ENCODE peak calls at places on chromosomes 16 and 17, in five cellular contexts. J is HEK293T, I is SK-N-SH, P is GM12878, W is HepG2. A is an unnamed sample.

GRCh38 chr17:81392909-81393654 is 2.2 kb upstream of the BAHCC1 start:
- DNase-seq in J (no peak), I (peak; percentile 75), P (no peak), W (no peak), A (no peak)

GRCh38 chr16:76294691-76295214 is 17.6 kb downstream of the CNTNAP4 start:
- DNase-seq in J (no peak), P (no peak), W (no peak), I (no peak), A (no peak)

GRCh38 chr16:85461814-85462404 is 151.2 kb upstream of the GSE1 start:
- DNase-seq in P (no peak), W (no peak), J (peak; percentile 60), I (peak; percentile 80), A (peak; percentile 72)

GRCh38 chr17:72572604-72573491 is 452.0 kb downstream of the SOX9 start:
- DNase-seq in P (no peak), W (no peak), J (no peak), I (no peak), A (no peak)

GRCh38 chr16:74625500-74626350 is 18.8 kb upstream of the GLG1 start:
- DNase-seq in P (no peak), J (no peak), I (no peak), W (no peak), A (no peak)

GRCh38 chr16:26454102-26454501 is 612.6 kb upstream of the C16orf82 start:
- DNase-seq in P (no peak), J (no peak), W (no peak), I (no peak), A (no peak)

GRCh38 chr17:51590071-51590470 is 329.7 kb downstream of the UTP18 start:
- DNase-seq in I (no peak), J (no peak), W (no peak), P (no peak), A (no peak)

GRCh38 chr16:31357324-31358156 is 2.6 kb downstream of the ITGAX start:
- DNase-seq in I (peak; percentile 14), P (no peak), W (no peak), J (no peak), A (no peak)

GRCh38 chr16:49500211-49500610 is 126.6 kb downstream of the C16orf78 start:
- DNase-seq in W (no peak), P (no peak), I (no peak), J (no peak), A (no peak)

GRCh38 chr16:88499836-88500251 is 46.8 kb downstream of the ZFPM1 start:
- DNase-seq in J (no peak), W (no peak), P (no peak), I (no peak), A (peak; percentile 81)

GRCh38 chr17:57684711-57685498 is 60.2 kb downstream of the CCDC182 start:
- DNase-seq in I (no peak), J (no peak), P (no peak), W (no peak), A (no peak)

GRCh38 chr17:50953831-50954601 is 87.9 kb upstream of the TOB1 start:
- DNase-seq in W (no peak), J (peak; percentile 70), I (peak; percentile 84), P (no peak), A (no peak)

GRCh38 chr16:1964046-1964505 is 550 bp downstream of the RPS2 start:
- DNase-seq in I (no peak), W (no peak), J (no peak), P (no peak), A (no peak)

GRCh38 chr16:48537275-48537674 is 72.7 kb downstream of the N4BP1 start:
- DNase-seq in I (no peak), J (no peak), P (no peak), W (no peak), A (no peak)

GRCh38 chr16:50671644-50672260 is 9.4 kb downstream of the SNX20 start:
- DNase-seq in W (peak; percentile 36), P (no peak), J (peak; percentile 49), I (peak; percentile 62), A (peak; percentile 74)

GRCh38 chr17:80264048-80264792 is 3.6 kb downstream of the RNF213 start:
- DNase-seq in I (no peak), J (no peak), P (no peak), W (no peak), A (no peak)

GRCh38 chr17:40345161-40346034 is 19.1 kb downstream of the GJD3 start:
- DNase-seq in J (no peak), I (peak; percentile 74), W (peak; percentile 84), P (no peak), A (peak; percentile 82)

GRCh38 chr16:86499889-86500707 is 10.2 kb upstream of the FOXF1 start:
- DNase-seq in W (no peak), J (no peak), P (no peak), I (no peak), A (no peak)

GRCh38 chr16:47574091-47575054 is 113.2 kb downstream of the PHKB start:
- DNase-seq in J (no peak), P (peak; percentile 39), W (no peak), I (no peak), A (no peak)

GRCh38 chr17:32998893-32999240 is 7.2 kb downstream of the SPACA3 start:
- DNase-seq in W (no peak), J (no peak), P (no peak), I (no peak), A (no peak)

GRCh38 chr16:17313085-17313611 is 157.6 kb downstream of the XYLT1 start:
- DNase-seq in P (no peak), J (no peak), W (no peak), I (peak; percentile 76), A (no peak)

GRCh38 chr16:49148410-49148809 is 133.2 kb downstream of the CBLN1 start:
- DNase-seq in J (no peak), I (no peak), P (no peak), W (no peak), A (no peak)

GRCh38 chr17:9360610-9361571 is 214.7 kb downstream of the STX8 start:
- DNase-seq in W (peak; percentile 90), P (no peak), J (no peak), I (no peak), A (no peak)

GRCh38 chr16:47627056-47627455 is 165.9 kb downstream of the PHKB start:
- DNase-seq in J (no peak), W (no peak), I (no peak), P (no peak), A (peak; percentile 14)

GRCh38 chr17:6526362-6527152 is 29.8 kb downstream of the PITPNM3 start:
- DNase-seq in P (no peak), W (no peak), J (no peak), I (no peak), A (no peak)

GRCh38 chr17:55811536-55811935 is 60.7 kb downstream of the PCTP start:
- DNase-seq in P (no peak), W (no peak), J (no peak), I (no peak), A (no peak)

GRCh38 chr16:78817442-78817829 is 718.0 kb downstream of the WWOX start:
- DNase-seq in W (no peak), J (no peak), I (no peak), P (no peak), A (no peak)
- TF ChIP-seq FOXM1 in W (no peak), J (no peak), I (no peak), P (no peak), A (no peak)

DNA sequence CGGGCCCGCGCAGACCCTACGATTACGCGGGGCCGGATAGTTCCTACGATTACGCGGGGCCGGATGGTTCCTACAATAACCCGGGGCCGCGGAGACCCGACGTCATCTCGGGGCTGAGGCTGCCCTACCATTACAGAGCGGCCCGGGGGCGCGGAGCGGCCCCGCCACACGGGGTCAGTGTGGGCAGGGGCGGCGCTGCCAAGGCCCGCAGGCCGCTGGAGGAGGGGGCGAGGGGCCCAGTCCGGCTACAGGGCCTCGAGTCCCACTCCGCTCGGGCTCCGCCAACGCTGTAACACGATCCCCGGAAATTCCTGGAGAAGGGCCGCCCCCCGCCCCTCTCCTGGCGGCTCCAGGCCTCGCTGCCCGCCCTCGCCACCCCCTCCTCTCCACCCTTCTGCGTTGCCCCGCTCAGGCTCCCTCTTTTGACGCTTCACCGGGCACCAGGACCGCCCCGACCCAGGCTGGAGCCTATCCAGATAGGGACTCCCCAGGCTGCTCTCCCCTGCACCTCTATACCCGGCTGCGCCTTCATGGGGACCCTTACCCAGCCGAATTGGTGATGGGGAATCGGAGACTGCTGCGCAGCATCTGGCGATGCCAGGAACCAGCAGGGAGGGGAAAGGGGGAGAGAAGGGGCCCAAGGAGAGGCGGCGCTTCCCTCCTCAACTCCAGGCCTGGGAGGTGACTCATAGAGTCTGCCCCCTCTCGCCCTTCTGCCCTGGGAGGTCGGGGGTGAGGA is at the start of gene RAB34:
- DNase-seq in I (no peak), P (no peak), W (no peak), J (peak; percentile 39), A (no peak)
- TF ChIP-seq FOXM1 in I (no peak), P (no peak), W (no peak), J (no peak), A (no peak)

GRCh38 chr17:75548839-75549238 is 23.3 kb downstream of the LLGL2 start:
- DNase-seq in P (no peak), J (no peak), I (no peak), W (no peak), A (no peak)

GRCh38 chr17:75550139-75550465 is 24.6 kb downstream of the LLGL2 start:
- DNase-seq in J (no peak), W (no peak), I (no peak), P (no peak), A (no peak)

GRCh38 chr17:75547091-75547490 is 21.6 kb downstream of the LLGL2 start:
- DNase-seq in I (no peak), P (no peak), W (no peak), J (no peak), A (no peak)

GRCh38 chr17:75551276-75551675 is 25.8 kb downstream of the LLGL2 start:
- DNase-seq in J (no peak), I (no peak), P (no peak), W (no peak), A (no peak)

DNA sequence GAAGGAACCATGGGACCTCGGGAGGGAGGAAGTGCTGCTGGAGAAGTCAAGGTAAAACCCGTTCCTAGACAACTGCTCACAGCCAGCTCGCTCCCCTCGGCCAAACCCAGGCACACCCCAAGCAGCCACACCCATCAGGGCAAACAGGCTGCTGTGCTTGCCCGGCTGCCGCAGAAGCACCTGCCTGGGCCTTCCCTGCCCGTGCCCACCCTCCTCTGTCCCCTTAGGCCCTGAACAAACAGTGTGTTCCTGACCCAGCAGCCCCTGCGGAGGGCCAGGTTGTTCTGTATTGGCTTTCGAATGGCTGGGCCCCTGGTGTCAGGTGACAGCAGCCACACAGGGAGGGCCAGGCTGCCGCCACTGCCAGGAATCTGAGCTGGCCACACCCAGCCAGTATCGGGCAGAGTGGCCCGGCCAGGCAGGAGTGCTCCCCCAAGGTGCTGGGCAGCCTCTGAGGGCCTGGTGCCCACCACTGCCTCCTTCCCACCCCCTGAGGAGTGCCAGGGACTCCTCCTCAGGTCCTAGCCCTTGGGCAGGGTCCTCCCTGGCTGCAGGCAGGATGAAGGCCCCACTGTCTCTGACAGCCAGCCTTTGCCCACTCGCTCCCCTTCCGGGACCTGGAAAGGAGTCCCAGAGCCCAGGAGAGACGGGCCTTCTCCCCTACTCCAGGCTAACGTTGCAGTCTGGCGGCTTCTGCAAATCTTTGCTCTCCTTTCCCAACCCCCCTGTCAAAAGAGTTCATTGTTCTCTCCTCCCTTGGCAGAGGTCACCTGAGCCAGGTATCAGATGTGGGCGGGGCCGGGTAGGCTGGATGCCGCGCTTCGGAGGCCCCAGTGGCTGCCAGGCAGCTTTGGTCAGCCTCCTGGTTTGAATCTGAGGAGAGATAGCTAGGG is 24.0 kb downstream of the LLGL2 start:
- DNase-seq in P (no peak), J (peak; percentile 58), I (no peak), W (peak; percentile 89), A (peak; percentile 33)
- TF ChIP-seq FOXM1 in P (no peak), J (no peak), I (no peak), W (no peak), A (no peak)

GRCh38 chr16:89811321-89811720 is 5.1 kb downstream of the FANCA start:
- DNase-seq in J (no peak), W (no peak), P (no peak), I (no peak), A (no peak)

GRCh38 chr16:89821438-89822187 is 5.2 kb upstream of the FANCA start:
- DNase-seq in W (peak; percentile 81), J (no peak), P (no peak), I (no peak), A (no peak)

GRCh38 chr16:89815639-89816348 is 653 bp downstream of the FANCA start:
- DNase-seq in J (no peak), P (no peak), I (peak; percentile 74), W (no peak), A (peak; percentile 36)
- TF ChIP-seq FOXM1 in J (no peak), P (no peak), I (no peak), W (no peak), A (no peak)